ENCODE peak calls at places on chromosomes 13 and 19, in five cellular contexts. B is transverse colon; H is stimulated activated CD8-positive, alpha-beta memory T cell treated with anti-CD3 and anti-CD28 coated beads, Interleukin-2, amount 100 ng/mL, for 48 hours; U is NCI-H524 treated with DMSO at 0.1 percent for 48 hours; C is activated T-cell treated with anti-CD3 and anti-CD28 coated beads for 1 hour. K is an unnamed sample.

GRCh38 chr19:42693760-42694350 is 46.4 kb downstream of the PSG3 start:
- DNase-seq in C (no peak), U (no peak), B (no peak), H (no peak), K (no peak)

GRCh38 chr19:35868172-35868822 is at the start of gene APLP1:
- DNase-seq in U (no peak), B (peak), H (peak), C (peak), K (peak)

GRCh38 chr13:100825551-100825950 is 151.0 kb upstream of the TMTC4 start:
- DNase-seq in B (no peak), C (no peak), U (no peak), H (no peak), K (no peak)

GRCh38 chr13:61766667-61767058 is 351.0 kb upstream of the PCDH20 start:
- DNase-seq in U (no peak), H (no peak), B (no peak), C (no peak), K (no peak)

GRCh38 chr19:5697890-5698634 is 8.0 kb downstream of the RPL36 start:
- DNase-seq in B (no peak), U (no peak), C (no peak), H (no peak), K (no peak)

GRCh38 chr19:19554074-19555023 is 16.3 kb downstream of the CILP2 start:
- DNase-seq in B (peak), U (no peak), C (peak), H (peak), K (no peak)

GRCh38 chr13:44578064-44578394 is 1.9 kb upstream of the TSC22D1 start:
- DNase-seq in C (no peak), U (no peak), H (no peak), B (no peak), K (no peak)

GRCh38 chr19:35125270-35125717 is 9.6 kb downstream of the LGI4 start:
- DNase-seq in H (no peak), B (no peak), C (no peak), U (no peak), K (no peak)

K was measured in cerebellar nuclear complex.